ENCODE peak calls at places on chromosomes 4 and X, in ten cellular contexts. W is anterior cingulate cortex; M is lower leg skin; F is SW480; I is CD8-positive, alpha-beta T cell; U is stomach; X is activated T-helper 1 cell treated with Interleukin-2 at 50 U/mL for 16 hours; L is GM10248; N is tibial nerve; O is activated T-cell treated with anti-CD3 and anti-CD28 coated beads, Interleukin-2, amount 50 U/mL, for 4 hours. T is an unnamed sample.

GRCh38 chr4:75169020-75169814 is 236.3 kb downstream of the PARM1 start:
- DNase-seq in L (no peak), U (no peak), F (no peak), N (no peak), M (no peak), W (no peak), I (no peak), X (no peak), O (no peak), T (peak; percentile 21)

GRCh38 chrX:115311666-115312065 is 22.2 kb downstream of the LUZP4 start:
- DNase-seq in O (no peak), W (peak; percentile 12), X (no peak), F (no peak), I (no peak), L (no peak), N (no peak), M (no peak), U (no peak), T (no peak)

GRCh38 chr4:150140774-150141400 is 62.6 kb downstream of the DCLK2 start:
- DNase-seq in X (no peak), I (no peak), N (no peak), W (no peak), O (no peak), U (no peak), F (no peak), L (no peak), M (no peak), T (no peak)

GRCh38 chr4:118345813-118346212 is 7.0 kb downstream of the PRSS12 start:
- DNase-seq in N (no peak), I (no peak), W (no peak), F (no peak), U (no peak), M (no peak), L (no peak), O (no peak), X (no peak), T (no peak)

GRCh38 chrX:154804957-154805695 is at the start of gene MPP1:
- DNase-seq in X (peak; percentile 67), O (peak; percentile 72), I (peak; percentile 74), M (peak; percentile 93), W (peak; percentile 54), U (peak; percentile 79), F (peak; percentile 60), L (peak; percentile 88), N (peak; percentile 43), T (peak; percentile 78)

GRCh38 chr4:70667710-70668535 is 1.6 kb upstream of the JCHAIN start:
- DNase-seq in F (no peak), M (no peak), O (no peak), N (no peak), I (no peak), L (no peak), X (no peak), U (no peak), W (no peak), T (no peak)

GRCh38 chrX:112545051-112545450 is 134.7 kb downstream of the LHFPL1 start:
- DNase-seq in N (no peak), I (no peak), M (no peak), L (no peak), W (no peak), U (no peak), X (no peak), O (no peak), F (no peak), T (no peak)

GRCh38 chr4:138919094-138919936 is 96.3 kb upstream of the NOCT start:
- DNase-seq in M (no peak), L (peak; percentile 33), X (no peak), F (peak; percentile 56), I (no peak), N (peak; percentile 47), U (peak; percentile 66), W (peak; percentile 75), O (no peak), T (peak; percentile 78)

GRCh38 chr4:41506071-41506470 is 31.9 kb upstream of the LIMCH1 start:
- DNase-seq in W (no peak), N (no peak), L (no peak), U (no peak), M (no peak), O (no peak), I (no peak), X (no peak), F (no peak), T (no peak)

GRCh38 chr4:47528651-47529050 is 43.6 kb downstream of the ATP10D start:
- DNase-seq in I (no peak), O (no peak), N (no peak), M (no peak), L (no peak), W (no peak), U (no peak), X (no peak), F (no peak), T (no peak)

GRCh38 chr4:76377481-76377901 is 43.5 kb downstream of the CCDC158 start:
- DNase-seq in X (no peak), F (no peak), I (no peak), N (no peak), O (no peak), M (no peak), U (no peak), L (no peak), W (no peak), T (no peak)

GRCh38 chr4:184441461-184442392 is 32.6 kb downstream of the IRF2 start:
- DNase-seq in W (no peak), F (no peak), L (no peak), N (no peak), X (no peak), U (no peak), M (no peak), I (no peak), O (no peak), T (no peak)

GRCh38 chr4:128385683-128386304 is 98.2 kb upstream of the PGRMC2 start:
- DNase-seq in F (peak; percentile 20), X (no peak), I (no peak), U (no peak), M (no peak), L (no peak), O (no peak), N (no peak), W (no peak), T (no peak)

GRCh38 chrX:50769389-50770063 is 44.5 kb downstream of the SHROOM4 start:
- DNase-seq in M (no peak), I (no peak), N (no peak), L (no peak), U (no peak), X (no peak), W (peak; percentile 31), O (no peak), F (peak; percentile 65), T (no peak)

GRCh38 chr4:187602339-187603092 is 393.1 kb upstream of the ZFP42 start:
- DNase-seq in M (no peak), L (no peak), I (no peak), U (no peak), N (no peak), F (peak; percentile 3), W (no peak), O (no peak), X (no peak), T (no peak)

GRCh38 chr4:13496605-13497004 is 12.5 kb upstream of the RAB28 start:
- DNase-seq in X (no peak), O (no peak), L (no peak), W (no peak), N (no peak), M (no peak), U (no peak), I (no peak), F (no peak), T (no peak)

GRCh38 chr4:14368391-14368790 is 633.9 kb upstream of the CPEB2 start:
- DNase-seq in W (no peak), L (no peak), O (no peak), U (no peak), X (no peak), F (no peak), N (no peak), I (no peak), M (no peak), T (no peak)

GRCh38 chrX:9310596-9310995 is 154.3 kb upstream of the TBL1X start:
- DNase-seq in I (no peak), M (no peak), F (no peak), O (no peak), L (no peak), X (no peak), W (no peak), N (no peak), U (no peak), T (no peak)

GRCh38 chr4:41430796-41431195 is 107.2 kb upstream of the LIMCH1 start:
- DNase-seq in N (no peak), I (no peak), O (no peak), U (no peak), X (no peak), W (no peak), F (no peak), L (no peak), M (no peak), T (no peak)

GRCh38 chrX:45851434-45851991 is 650.8 kb upstream of the DIPK2B start:
- DNase-seq in X (peak; percentile 23), L (peak; percentile 9), I (peak; percentile 33), N (no peak), M (no peak), O (peak; percentile 55), W (no peak), U (peak; percentile 38), F (peak; percentile 70), T (peak; percentile 54)

GRCh38 chr4:99824070-99824599 is 7.5 kb downstream of the DAPP1 start:
- DNase-seq in I (no peak), O (no peak), M (no peak), F (no peak), W (no peak), N (no peak), X (no peak), U (no peak), L (no peak), T (no peak)

GRCh38 chr4:95889662-95890061 is 49.8 kb downstream of the PDHA2 start:
- DNase-seq in N (no peak), M (no peak), W (no peak), X (no peak), U (no peak), F (no peak), L (no peak), I (no peak), O (no peak), T (no peak)

GRCh38 chr4:26021417-26022345 is 107.7 kb downstream of the SMIM20 start:
- DNase-seq in I (no peak), W (no peak), U (no peak), N (no peak), M (peak; percentile 53), L (no peak), F (no peak), X (no peak), O (no peak), T (no peak)

GRCh38 chr4:73869130-73870055 is at the start of gene CXCL1:
- DNase-seq in M (no peak), L (no peak), N (peak; percentile 22), I (no peak), O (no peak), W (no peak), F (peak; percentile 26), X (no peak), U (peak; percentile 50), T (peak; percentile 2)